ENCODE peak calls at places on chromosomes 7 and 10, in nine cellular contexts. F is activated effector memory CD4-positive, alpha-beta T cell treated with anti-CD3 and anti-CD28 coated beads, Interleukin-2, amount 50 U/mL, for 16 hours; C is HepG2; R is A673; S is GM20000; T is colonic mucosa; X is GM04503; P is substantia nigra; B is H9. D is an unnamed sample.

GRCh38 chr7:113824117-113824823 is 94.5 kb downstream of the PPP1R3A start:
- DNase-seq in C (no peak), T (no peak), X (no peak), R (no peak), B (no peak), S (no peak), P (no peak), F (no peak), D (peak)

GRCh38 chr10:17847586-17848296 is 38.6 kb downstream of the MRC1 start:
- DNase-seq in S (no peak), T (no peak), C (no peak), F (no peak), R (peak), B (no peak), P (no peak), X (no peak), D (peak)

GRCh38 chr7:152931583-152931982 is 172.0 kb downstream of the ACTR3B start:
- DNase-seq in P (no peak), B (no peak), C (no peak), T (no peak), S (no peak), F (no peak), R (no peak), X (no peak), D (no peak)

GRCh38 chr7:116687801-116688201 is 15.8 kb downstream of the MET start:
- DNase-seq in S (no peak), X (no peak), R (peak), P (no peak), B (no peak), T (no peak), F (no peak), C (peak), D (no peak)

GRCh38 chr7:77329466-77330168 is 86.5 kb downstream of the GSAP start:
- DNase-seq in B (no peak), T (no peak), C (no peak), P (no peak), F (no peak), R (no peak), S (no peak), X (no peak), D (no peak)

GRCh38 chr7:158450476-158451124 is 137.0 kb downstream of the PTPRN2 start:
- DNase-seq in P (no peak), S (no peak), T (no peak), C (no peak), F (no peak), X (no peak), R (no peak), B (no peak), D (no peak)

GRCh38 chr7:45663167-45663921 is 89.2 kb downstream of the ADCY1 start:
- DNase-seq in R (no peak), F (peak), B (peak), C (peak), X (no peak), P (no peak), S (peak), T (peak), D (peak)

GRCh38 chr10:70589762-70590662 is 12.5 kb downstream of the PRF1 start:
- DNase-seq in T (no peak), P (no peak), F (no peak), X (no peak), S (no peak), C (no peak), R (no peak), B (no peak), D (no peak)

GRCh38 chr7:129774359-129774758 is 162.8 kb downstream of the NRF1 start:
- DNase-seq in F (no peak), P (no peak), B (peak), T (no peak), C (no peak), R (no peak), S (no peak), X (no peak), D (no peak)

GRCh38 chr10:124035928-124036558 is 57.4 kb downstream of the CHST15 start:
- DNase-seq in T (peak), X (no peak), B (no peak), R (no peak), P (no peak), F (no peak), C (peak), S (peak), D (no peak)

GRCh38 chr10:19847321-19847720 is 31.1 kb downstream of the PLXDC2 start:
- DNase-seq in R (peak), X (no peak), B (no peak), S (no peak), T (no peak), F (no peak), C (no peak), P (no peak), D (no peak)

GRCh38 chr7:33425385-33425784 is 296.0 kb downstream of the BBS9 start:
- DNase-seq in P (no peak), F (no peak), R (no peak), T (no peak), B (no peak), X (no peak), C (no peak), S (no peak), D (peak)

GRCh38 chr7:91046322-91047088 is 217.7 kb upstream of the FZD1 start:
- DNase-seq in S (no peak), P (no peak), F (no peak), T (no peak), X (no peak), R (peak), B (no peak), C (no peak), D (peak)

GRCh38 chr10:74977913-74978847 is 133.3 kb upstream of the SAMD8 start:
- DNase-seq in F (no peak), T (no peak), R (no peak), P (no peak), C (no peak), X (no peak), B (no peak), S (peak), D (no peak)

GRCh38 chr10:124290095-124290795 is 128.5 kb downstream of the OAT start:
- DNase-seq in B (peak), R (peak), P (no peak), F (peak), X (no peak), C (no peak), S (peak), T (peak), D (no peak)

GRCh38 chr10:102812213-102812876 is 24.9 kb downstream of the CYP17A1 start:
- DNase-seq in F (no peak), S (no peak), X (no peak), T (no peak), R (no peak), P (no peak), C (no peak), B (no peak), D (no peak)